ENCODE peak calls at places on chromosomes 12 and 14, in six cellular contexts. C is A549; D is activated naive CD8-positive, alpha-beta T cell treated with anti-CD3 and anti-CD28 coated beads for 36 hours; L is left cardiac atrium; S is fibroblast of the aortic adventitia; J is RPMI7951. B is an unnamed sample.
A peak's percentile ranks its signal among the peaks of the same experiment; 100 is the strongest.

GRCh38 chr14:84403585-84403984 is 1126.4 kb upstream of the FLRT2 start:
- DNase-seq in D (no peak), L (no peak), J (no peak), C (no peak), S (no peak), B (no peak)

GRCh38 chr14:75615200-75615599 is 36.8 kb downstream of the FLVCR2 start:
- DNase-seq in C (no peak), S (no peak), J (no peak), D (no peak), L (no peak), B (no peak)

GRCh38 chr14:88660056-88660455 is 97.2 kb downstream of the ZC3H14 start:
- DNase-seq in C (no peak), D (no peak), L (no peak), J (no peak), S (peak; percentile 7), B (no peak)

GRCh38 chr12:118704517-118704916 is 276.8 kb upstream of the SRRM4 start:
- DNase-seq in J (no peak), C (no peak), D (no peak), L (no peak), S (no peak), B (no peak)

GRCh38 chr14:61524211-61524806 is 171.0 kb upstream of the HIF1A start:
- DNase-seq in C (no peak), S (peak; percentile 94), J (peak; percentile 90), D (no peak), L (peak; percentile 56), B (peak; percentile 53)

GRCh38 chr14:83147006-83147405 is 1613.4 kb upstream of the SEL1L start:
- DNase-seq in S (no peak), J (no peak), C (no peak), L (no peak), D (no peak), B (no peak)

GRCh38 chr12:123391546-123392343 is 7.8 kb downstream of the KMT5A start:
- DNase-seq in J (no peak), D (no peak), S (no peak), L (no peak), C (no peak), B (peak; percentile 63)

GRCh38 chr14:101173698-101174521 is 270.4 kb upstream of the RTL1 start:
- DNase-seq in S (no peak), J (no peak), D (no peak), C (no peak), L (no peak), B (no peak)

GRCh38 chr12:93198086-93198485 is 179.6 kb upstream of the NUDT4 start:
- DNase-seq in L (peak; percentile 32), C (peak; percentile 19), S (peak; percentile 67), D (no peak), J (peak; percentile 87), B (peak; percentile 99)

GRCh38 chr14:75886661-75887348 is 95.0 kb downstream of the TGFB3 start:
- DNase-seq in J (no peak), C (no peak), L (no peak), D (no peak), S (peak; percentile 49), B (no peak)

GRCh38 chr12:43057561-43057960 is 468.0 kb upstream of the PRICKLE1 start:
- DNase-seq in D (no peak), J (no peak), C (no peak), S (no peak), L (no peak), B (no peak)

GRCh38 chr14:61211476-61212262 is 69.5 kb downstream of the TMEM30B start:
- DNase-seq in L (no peak), C (no peak), S (no peak), D (no peak), J (no peak), B (no peak)

GRCh38 chr14:27366596-27366995 is 768.8 kb upstream of the NOVA1 start:
- DNase-seq in S (no peak), J (no peak), D (no peak), C (no peak), L (no peak), B (no peak)

GRCh38 chr12:108373111-108373510 is 34.0 kb upstream of the CMKLR1 start:
- DNase-seq in D (no peak), C (no peak), J (no peak), S (no peak), L (no peak), B (no peak)

GRCh38 chr14:92386637-92387036 is 63.7 kb downstream of the SLC24A4 start:
- DNase-seq in L (no peak), J (no peak), C (no peak), S (no peak), D (no peak), B (no peak)

GRCh38 chr12:53113951-53114350 is 10.7 kb downstream of the SOAT2 start:
- DNase-seq in J (no peak), D (no peak), L (no peak), S (no peak), C (no peak), B (no peak)

GRCh38 chr12:57821474-57822214 is 3.1 kb upstream of the AVIL start:
- DNase-seq in D (no peak), S (no peak), C (no peak), L (no peak), J (no peak), B (no peak)

GRCh38 chr14:77151918-77152588 is 10.5 kb upstream of the ZDHHC22 start:
- DNase-seq in S (peak; percentile 49), D (no peak), C (peak; percentile 83), J (peak; percentile 30), L (no peak), B (no peak)

GRCh38 chr12:125100551-125101434 is 35.6 kb downstream of the AACS start:
- DNase-seq in C (peak; percentile 21), L (no peak), D (no peak), J (no peak), S (no peak), B (no peak)

GRCh38 chr12:113142173-113142885 is 6.8 kb upstream of the RASAL1 start:
- DNase-seq in D (no peak), S (no peak), J (no peak), C (no peak), L (no peak), B (no peak)

B was measured in MG63.